ENCODE peak calls at places on chromosomes 5 and 9, in four cellular contexts. S, X, W and J are unnamed samples.

GRCh38 chr9:99356512-99356971 is 134.5 kb downstream of the SEC61B start:
- DNase-seq in S (peak), X (no peak), W (peak), J (peak)

GRCh38 chr5:39224196-39224754 is 4.9 kb upstream of the FYB1 start:
- DNase-seq in S (no peak), X (no peak), W (no peak), J (peak)

GRCh38 chr9:91776409-91777365 is 173.3 kb downstream of the ROR2 start:
- DNase-seq in S (no peak), X (peak), W (no peak), J (no peak)

GRCh38 chr5:76406014-76406413 is 2.9 kb downstream of the IQGAP2 start:
- DNase-seq in S (no peak), X (no peak), W (no peak), J (no peak)

GRCh38 chr9:135959814-135960213 is 1.4 kb downstream of the UBAC1 start:
- DNase-seq in S (no peak), X (no peak), W (no peak), J (no peak)

GRCh38 chr9:36341936-36342577 is 58.0 kb downstream of the RNF38 start:
- DNase-seq in S (no peak), X (no peak), W (no peak), J (no peak)

GRCh38 chr9:95447660-95448420 is 68.9 kb downstream of the PTCH1 start:
- DNase-seq in S (no peak), X (no peak), W (no peak), J (no peak)

GRCh38 chr5:33890147-33890546 is 1.6 kb downstream of the ADAMTS12 start:
- DNase-seq in S (peak), X (peak), W (no peak), J (no peak)

GRCh38 chr5:151612689-151613427 is 21.7 kb upstream of the FAT2 start:
- DNase-seq in S (no peak), X (no peak), W (no peak), J (no peak)

GRCh38 chr5:160188151-160188967 is 40.9 kb upstream of the FABP6 start:
- DNase-seq in S (peak), X (peak), W (peak), J (peak)

GRCh38 chr5:167248262-167248661 is 1043.2 kb upstream of the WWC1 start:
- DNase-seq in S (no peak), X (no peak), W (no peak), J (no peak)

GRCh38 chr5:53369681-53370080 is 110.7 kb upstream of the FST start:
- DNase-seq in S (no peak), X (no peak), W (no peak), J (no peak)

GRCh38 chr5:173326501-173326960 is 1.7 kb downstream of the STC2 start:
- DNase-seq in S (peak), X (peak), W (no peak), J (no peak)

GRCh38 chr9:111483862-111484563 is at the start of gene ECPAS:
- DNase-seq in S (peak), X (peak), W (peak), J (peak)